ENCODE peak calls at places on chromosomes 2 and 18, in ten cellular contexts. W, D, B, Z, K, U, R, C, L and M are unnamed samples.

GRCh38 chr2:148720501-148720998 is 76.0 kb downstream of the EPC2 start:
- DNase-seq in B (peak), L (no peak), U (no peak), C (no peak), K (peak), R (no peak), Z (no peak), D (no peak), W (peak), M (peak)

GRCh38 chr2:67649331-67650071 is 252.4 kb downstream of the ETAA1 start:
- DNase-seq in L (no peak), K (peak), W (peak), Z (no peak), U (peak), D (no peak), C (peak), R (no peak), B (peak), M (peak)

GRCh38 chr2:43106767-43107527 is 119.5 kb downstream of the ZFP36L2 start:
- DNase-seq in D (no peak), U (no peak), B (no peak), Z (peak), L (peak), C (no peak), K (no peak), W (peak), R (no peak), M (no peak)

GRCh38 chr18:2572144-2572682 is 856 bp downstream of the NDC80 start:
- DNase-seq in B (no peak), U (no peak), D (no peak), L (peak), K (peak), C (no peak), R (no peak), W (no peak), Z (peak), M (no peak)

GRCh38 chr2:11582526-11583202 is 48.8 kb downstream of the GREB1 start:
- DNase-seq in D (peak), W (peak), Z (peak), C (peak), B (peak), K (peak), L (peak), U (peak), R (peak), M (peak)

GRCh38 chr2:70919672-70920366 is 15.9 kb upstream of the ATP6V1B1 start:
- DNase-seq in D (peak), K (peak), W (peak), R (peak), B (peak), Z (peak), C (peak), L (peak), U (peak), M (peak)

GRCh38 chr2:3433339-3433699 is 53.8 kb downstream of the TRAPPC12 start:
- DNase-seq in D (no peak), U (no peak), Z (no peak), R (no peak), W (no peak), K (no peak), C (no peak), L (no peak), B (no peak), M (no peak)

GRCh38 chr2:48268671-48269070 is 261.3 kb upstream of the STON1 start:
- DNase-seq in U (no peak), W (no peak), R (no peak), K (no peak), L (no peak), Z (peak), D (no peak), B (no peak), C (no peak), M (no peak)

GRCh38 chr2:114068438-114068837 is 178.5 kb downstream of the ACTR3 start:
- DNase-seq in U (no peak), D (no peak), Z (no peak), W (no peak), R (no peak), K (no peak), B (no peak), C (peak), L (peak), M (no peak)

GRCh38 chr18:10377956-10378355 is 76.5 kb upstream of the APCDD1 start:
- DNase-seq in W (no peak), U (no peak), B (peak), L (no peak), K (peak), R (no peak), Z (no peak), D (no peak), C (no peak), M (no peak)

GRCh38 chr18:49021076-49021432 is 70.3 kb upstream of the SMAD7 start:
- DNase-seq in B (no peak), C (no peak), U (no peak), K (no peak), R (peak), Z (no peak), D (no peak), L (no peak), W (peak), M (no peak)

GRCh38 chr2:48175254-48175653 is 269.0 kb upstream of the FBXO11 start:
- DNase-seq in C (peak), K (peak), D (no peak), W (no peak), R (no peak), Z (no peak), U (no peak), B (peak), L (no peak), M (no peak)

GRCh38 chr2:206274434-206275273 is at the start of gene ZDBF2:
- DNase-seq in K (peak), U (peak), W (peak), B (peak), D (peak), Z (no peak), C (peak), L (peak), R (no peak), M (peak)

GRCh38 chr18:59300676-59301285 is 17.7 kb downstream of the CPLX4 start:
- DNase-seq in L (no peak), Z (no peak), U (no peak), W (no peak), K (no peak), D (no peak), C (peak), B (no peak), R (no peak), M (no peak)

GRCh38 chr2:165513479-165513878 is 44.0 kb downstream of the CSRNP3 start:
- DNase-seq in K (no peak), W (no peak), Z (no peak), C (no peak), L (no peak), D (no peak), U (no peak), R (no peak), B (no peak), M (no peak)

GRCh38 chr18:60506682-60507081 is 134.1 kb upstream of the MC4R start:
- DNase-seq in B (no peak), U (no peak), Z (no peak), W (no peak), C (no peak), L (no peak), K (peak), D (no peak), R (no peak), M (peak)

GRCh38 chr2:97996679-97997078 is 931 bp upstream of the TMEM131 start:
- DNase-seq in W (peak), Z (no peak), R (no peak), L (peak), U (no peak), C (no peak), K (no peak), D (no peak), B (no peak), M (no peak)

GRCh38 chr2:1989216-1989615 is 244.9 kb upstream of the PXDN start:
- DNase-seq in U (no peak), R (no peak), K (no peak), L (no peak), W (no peak), B (no peak), C (no peak), D (no peak), Z (no peak), M (no peak)

GRCh38 chr2:219029829-219030165 is 11.5 kb downstream of the CFAP65 start:
- DNase-seq in B (peak), C (peak), D (peak), W (peak), R (peak), U (peak), Z (peak), L (peak), K (peak), M (peak)

GRCh38 chr18:45619062-45619825 is 4.0 kb downstream of the SLC14A2 start:
- DNase-seq in W (peak), K (no peak), C (peak), R (no peak), L (no peak), Z (no peak), B (no peak), U (peak), D (no peak), M (no peak)

GRCh38 chr2:215059724-215060123 is 78.7 kb downstream of the ABCA12 start:
- DNase-seq in W (no peak), Z (no peak), U (no peak), K (peak), L (no peak), C (peak), D (no peak), B (peak), R (no peak), M (peak)

GRCh38 chr2:201467666-201468065 is 16.1 kb downstream of the STRADB start:
- DNase-seq in D (no peak), C (no peak), W (no peak), L (no peak), Z (no peak), B (peak), K (peak), U (no peak), R (no peak), M (no peak)

GRCh38 chr2:237759176-237759575 is 39.4 kb upstream of the RBM44 start:
- DNase-seq in C (no peak), B (no peak), Z (no peak), L (no peak), W (no peak), R (no peak), U (no peak), D (no peak), K (no peak), M (no peak)

GRCh38 chr2:190551928-190552327 is 17.4 kb upstream of the NEMP2 start:
- DNase-seq in R (no peak), U (no peak), K (peak), L (peak), Z (peak), D (no peak), W (no peak), C (no peak), B (no peak), M (no peak)

GRCh38 chr2:230010501-230010900 is 58.2 kb downstream of the SLC16A14 start:
- DNase-seq in W (no peak), R (no peak), C (no peak), Z (no peak), D (no peak), B (no peak), L (no peak), K (no peak), U (no peak), M (no peak)

GRCh38 chr2:223641062-223641461 is 38.9 kb upstream of the SCG2 start:
- DNase-seq in C (peak), L (no peak), K (peak), Z (no peak), B (no peak), D (no peak), R (no peak), W (no peak), U (no peak), M (peak)

GRCh38 chr2:1011018-1011405 is 60.4 kb downstream of the SNTG2 start:
- DNase-seq in Z (no peak), D (no peak), L (no peak), R (no peak), U (no peak), C (no peak), W (no peak), B (no peak), K (no peak), M (no peak)

GRCh38 chr18:37144921-37145320 is 316.0 kb downstream of the KIAA1328 start:
- DNase-seq in R (no peak), C (peak), K (no peak), B (no peak), W (no peak), D (no peak), U (no peak), Z (no peak), L (no peak), M (no peak)

GRCh38 chr2:187117483-187117882 is 268.5 kb upstream of the ZSWIM2 start:
- DNase-seq in K (peak), D (no peak), L (no peak), R (no peak), U (no peak), B (no peak), Z (no peak), C (no peak), W (no peak), M (no peak)

GRCh38 chr2:105544591-105545377 is 145.9 kb upstream of the FHL2 start:
- DNase-seq in K (no peak), Z (no peak), R (no peak), W (no peak), D (no peak), B (no peak), C (no peak), U (no peak), L (no peak), M (no peak)

GRCh38 chr18:5732318-5732717 is 163.0 kb downstream of the TMEM200C start:
- DNase-seq in W (no peak), C (no peak), K (no peak), B (no peak), U (no peak), R (no peak), L (no peak), Z (no peak), D (no peak), M (no peak)

DNA sequence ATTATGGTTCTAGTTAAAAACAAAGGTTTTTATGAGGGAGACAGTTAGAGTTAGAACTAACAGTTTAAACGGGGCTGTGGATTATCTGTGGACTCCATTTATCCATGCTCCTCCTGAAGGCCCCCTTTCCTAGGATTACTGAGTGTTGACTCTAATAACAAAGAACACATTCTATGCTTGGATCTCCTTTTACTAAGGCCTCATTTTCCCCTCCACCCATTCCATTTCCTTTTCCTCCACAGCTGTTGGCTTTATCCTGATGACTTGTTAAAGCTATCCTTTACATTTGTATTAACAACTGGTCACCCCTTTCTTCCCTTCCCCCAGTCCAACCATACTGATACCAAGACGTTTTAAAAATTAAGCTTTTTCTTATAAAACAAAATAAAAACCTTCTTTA is 220.6 kb downstream of the SRBD1 start:
- DNase-seq in D (no peak), U (no peak), L (no peak), Z (no peak), R (no peak), K (no peak), B (no peak), W (no peak), C (no peak), M (no peak)
- H3K4me3 ChIP-seq in D (no peak), U (no peak), L (no peak), Z (no peak), R (no peak), K (no peak), B (no peak), W (no peak), C (no peak), M (no peak)

GRCh38 chr2:26765475-26766200 is 1.6 kb downstream of the SLC35F6 start:
- DNase-seq in C (peak), U (no peak), Z (no peak), K (no peak), L (no peak), D (no peak), B (no peak), W (no peak), R (no peak), M (no peak)
- H3K4me3 ChIP-seq in C (peak), U (peak), Z (no peak), K (peak), L (no peak), D (peak), B (peak), W (no peak), R (peak), M (peak)

GRCh38 chr2:109347626-109348025 is 218.6 kb downstream of the SH3RF3 start:
- DNase-seq in C (no peak), B (no peak), K (no peak), U (no peak), W (no peak), D (no peak), L (no peak), Z (no peak), R (no peak), M (no peak)
- H3K4me3 ChIP-seq in C (no peak), B (no peak), K (no peak), U (no peak), W (no peak), D (no peak), L (no peak), Z (no peak), R (no peak), M (no peak)

DNA sequence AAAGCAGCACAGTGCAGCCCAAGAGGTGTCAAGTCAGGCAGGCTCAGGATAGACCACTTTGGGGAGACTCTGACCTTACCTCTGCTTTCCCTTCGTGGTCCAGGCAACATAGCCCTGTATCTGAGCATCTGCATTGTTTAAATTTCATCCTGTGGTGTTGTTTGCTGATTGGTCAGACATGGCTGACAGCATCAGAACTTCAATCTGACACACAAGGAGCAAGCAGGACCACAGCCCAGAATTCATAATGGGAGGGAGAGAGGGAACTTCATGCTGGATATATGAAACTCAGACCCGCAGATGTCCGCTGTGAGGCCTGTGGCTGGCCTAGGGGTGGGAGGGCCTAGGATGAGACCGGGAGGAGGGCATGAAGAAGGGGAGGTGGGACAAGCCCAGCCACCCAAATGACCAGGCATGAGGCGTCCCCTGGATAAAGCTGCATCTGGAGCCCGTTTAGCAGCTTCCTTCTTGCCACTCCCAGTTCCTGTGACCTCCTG is 285.6 kb downstream of the TCF4 start:
- DNase-seq in U (peak), B (no peak), R (no peak), L (no peak), D (no peak), C (no peak), K (peak), Z (no peak), W (no peak), M (peak)
- H3K4me3 ChIP-seq in U (peak), B (no peak), R (peak), L (no peak), D (no peak), C (no peak), K (peak), Z (no peak), W (peak), M (peak)

DNA sequence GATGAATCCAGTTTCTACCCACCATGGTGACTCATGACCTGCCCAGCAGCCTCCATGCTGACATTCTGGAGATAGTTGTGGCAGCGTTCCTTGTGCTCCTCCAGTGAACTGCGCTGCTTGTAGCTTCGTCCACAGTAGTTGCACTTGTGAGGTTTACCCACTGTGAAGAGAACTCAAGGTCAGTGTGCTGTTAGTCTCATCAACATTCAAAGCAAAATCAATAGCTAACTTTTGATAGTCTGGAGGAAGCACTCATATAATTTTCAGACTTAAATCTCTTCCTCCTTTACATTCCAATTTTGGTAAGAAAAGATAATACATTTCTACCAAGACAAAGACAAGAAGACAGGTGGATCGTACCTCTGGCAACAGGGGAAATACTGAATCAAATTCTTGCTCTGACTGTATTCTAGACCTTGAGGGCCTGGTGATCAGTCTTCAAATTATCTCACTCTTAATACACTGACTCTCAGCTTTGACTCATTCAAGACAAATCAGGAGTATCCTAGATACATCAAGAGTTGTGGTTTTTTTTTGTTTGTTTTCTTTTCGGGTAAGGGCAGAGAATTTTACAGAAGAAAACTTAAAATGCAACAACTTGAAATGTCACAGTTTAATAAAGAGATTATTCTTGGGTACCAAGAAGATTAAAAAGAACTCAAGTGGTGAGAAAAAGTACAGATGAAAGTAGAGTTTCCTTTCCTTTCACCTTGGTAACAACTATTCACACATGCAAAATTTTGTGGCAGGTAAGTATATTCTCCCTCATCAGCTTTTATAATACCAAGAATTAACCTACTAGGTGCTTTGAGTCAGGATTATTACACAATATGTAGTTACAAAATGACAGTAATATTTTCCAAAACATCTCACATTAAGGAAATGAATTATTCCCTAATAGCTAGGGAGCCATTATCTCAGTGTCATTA is 129.2 kb downstream of the IKZF2 start:
- DNase-seq in U (no peak), D (no peak), K (peak), W (no peak), Z (no peak), L (no peak), R (no peak), B (peak), C (peak), M (no peak)
- H3K4me3 ChIP-seq in U (no peak), D (no peak), K (no peak), W (no peak), Z (no peak), L (no peak), R (no peak), B (no peak), C (no peak), M (no peak)